ENCODE peak calls at places on chromosomes 12 and 14, in seven cellular contexts. O is EL; X is effector memory CD8-positive, alpha-beta T cell; C is SK-N-MC; V is stimulated activated CD4-positive, alpha-beta T cell treated with anti-CD3 and anti-CD28 coated beads, Interleukin-4, amount 100 ng/mL, for 24 hours; R is naive B cell; I is Right ventricle myocardium superior. D is an unnamed sample.

GRCh38 chr14:105173901-105174894 is 5.6 kb upstream of the JAG2 start:
- DNase-seq in O (no peak), X (peak), C (no peak), V (peak), R (peak), I (no peak), D (peak)

GRCh38 chr14:37035401-37035800 is 137.0 kb downstream of the SLC25A21 start:
- DNase-seq in O (no peak), X (no peak), C (no peak), V (no peak), R (no peak), I (no peak), D (no peak)

GRCh38 chr12:101691697-101692096 is 5.7 kb upstream of the CHPT1 start:
- DNase-seq in O (no peak), X (no peak), C (no peak), V (no peak), R (no peak), I (no peak), D (no peak)

GRCh38 chr12:104930388-104931326 is 27.4 kb downstream of the SLC41A2 start:
- DNase-seq in O (peak), X (no peak), C (no peak), V (peak), R (no peak), I (no peak), D (no peak)

GRCh38 chr14:104891121-104891551 is 26.1 kb downstream of the CEP170B start:
- DNase-seq in O (no peak), X (no peak), C (no peak), V (no peak), R (no peak), I (no peak), D (no peak)

GRCh38 chr14:95364481-95365209 is 44.9 kb upstream of the CLMN start:
- DNase-seq in O (no peak), X (no peak), C (no peak), V (no peak), R (no peak), I (no peak), D (no peak)

GRCh38 chr12:54251667-54252284 is 28.1 kb downstream of the CBX5 start:
- DNase-seq in O (peak), X (peak), C (no peak), V (peak), R (peak), I (no peak), D (no peak)

GRCh38 chr12:47717046-47717442 is 8.2 kb downstream of the ENDOU start:
- DNase-seq in O (no peak), X (no peak), C (no peak), V (no peak), R (no peak), I (no peak), D (peak)

GRCh38 chr14:51419685-51420084 is 179.6 kb downstream of the TMX1 start:
- DNase-seq in O (no peak), X (peak), C (no peak), V (peak), R (peak), I (no peak), D (peak)

GRCh38 chr12:15997910-15998309 is 86.8 kb downstream of the DERA start:
- DNase-seq in O (no peak), X (no peak), C (no peak), V (no peak), R (no peak), I (no peak), D (no peak)

GRCh38 chr14:64806202-64806861 is 73.4 kb downstream of the SPTB start:
- DNase-seq in O (peak), X (no peak), C (no peak), V (no peak), R (no peak), I (no peak), D (no peak)

GRCh38 chr14:33598582-33598981 is 352.3 kb downstream of the EGLN3 start:
- DNase-seq in O (no peak), X (no peak), C (no peak), V (no peak), R (no peak), I (no peak), D (no peak)

GRCh38 chr12:321606-322326 is 59.1 kb upstream of the SLC6A13 start:
- DNase-seq in O (no peak), X (no peak), C (no peak), V (no peak), R (no peak), I (no peak), D (no peak)

GRCh38 chr12:27899151-27899661 is 73.3 kb downstream of the PTHLH start:
- DNase-seq in O (peak), X (no peak), C (no peak), V (peak), R (no peak), I (no peak), D (no peak)

D was measured in DND-41.